ENCODE peak calls at places on chromosomes 13 and 19, in eight cellular contexts. B, R, Q, U, Z, J, L and D are unnamed samples.

GRCh38 chr19:40331052-40331451 is 17.1 kb downstream of the C19orf47 start:
- ATAC-seq in B (no peak), R (no peak), Q (no peak), U (no peak), Z (no peak), J (no peak), L (no peak), D (no peak)

GRCh38 chr19:5977222-5977784 is 637 bp downstream of the RANBP3 start:
- ATAC-seq in B (no peak), R (peak), Q (no peak), U (no peak), Z (peak), J (no peak), L (no peak), D (peak)

GRCh38 chr19:6472713-6473112 is 8.6 kb downstream of the CRB3 start:
- ATAC-seq in B (no peak), R (no peak), Q (no peak), U (no peak), Z (no peak), J (no peak), L (no peak), D (no peak)

GRCh38 chr19:32674153-32674958 is 624 bp downstream of the ANKRD27 start:
- ATAC-seq in B (no peak), R (no peak), Q (no peak), U (no peak), Z (no peak), J (no peak), L (no peak), D (no peak)

GRCh38 chr19:2490659-2491058 is 14.7 kb downstream of the GADD45B start:
- ATAC-seq in B (no peak), R (no peak), Q (no peak), U (no peak), Z (no peak), J (no peak), L (no peak), D (no peak)

GRCh38 chr19:2084993-2085720 is 11.0 kb downstream of the MOB3A start:
- ATAC-seq in B (peak), R (peak), Q (peak), U (peak), Z (peak), J (peak), L (peak), D (peak)

GRCh38 chr13:44030615-44031014 is 150.9 kb downstream of the LACC1 start:
- ATAC-seq in B (no peak), R (no peak), Q (no peak), U (no peak), Z (no peak), J (no peak), L (no peak), D (no peak)

GRCh38 chr13:107968470-107968869 is 246.9 kb downstream of the LIG4 start:
- ATAC-seq in B (no peak), R (no peak), Q (no peak), U (no peak), Z (no peak), J (no peak), L (no peak), D (no peak)

GRCh38 chr13:107104631-107105030 is 536.7 kb upstream of the ARGLU1 start:
- ATAC-seq in B (no peak), R (no peak), Q (no peak), U (no peak), Z (no peak), J (no peak), L (no peak), D (no peak)

GRCh38 chr19:42480335-42481095 is 37.8 kb upstream of the CXCL17 start:
- ATAC-seq in B (peak), R (no peak), Q (peak), U (peak), Z (peak), J (no peak), L (no peak), D (peak)

GRCh38 chr19:10736189-10736588 is 18.3 kb downstream of the DNM2 start:
- ATAC-seq in B (no peak), R (no peak), Q (no peak), U (no peak), Z (no peak), J (no peak), L (no peak), D (no peak)

GRCh38 chr13:83125791-83126190 is 756.5 kb downstream of the SLITRK1 start:
- ATAC-seq in B (no peak), R (no peak), Q (no peak), U (no peak), Z (no peak), J (no peak), L (no peak), D (no peak)